ENCODE peak calls at places on chromosome 14, in ten cellular contexts. I, P, O, W, R, H, E, J, V and M are unnamed samples.

GRCh38 chr14:62002636-62003035 is 240.4 kb downstream of the SNAPC1 start:
- DNase-seq in H (no peak), J (no peak), P (no peak), R (no peak), E (peak), O (no peak), V (no peak), I (no peak), W (no peak), M (peak)

GRCh38 chr14:52355016-52355430 is 40.9 kb downstream of the PTGER2 start:
- DNase-seq in V (no peak), W (no peak), O (peak), I (no peak), P (no peak), J (peak), R (no peak), H (no peak), E (peak), M (peak)

GRCh38 chr14:97776890-97777564 is 979.8 kb downstream of the VRK1 start:
- DNase-seq in H (no peak), R (no peak), P (no peak), O (no peak), W (no peak), E (no peak), I (no peak), V (no peak), J (no peak), M (no peak)

GRCh38 chr14:80055912-80056801 is 155.1 kb downstream of the DIO2 start:
- DNase-seq in R (no peak), E (peak), J (peak), H (peak), O (peak), V (no peak), W (no peak), P (no peak), I (peak), M (peak)

GRCh38 chr14:55301722-55302121 is 30.5 kb downstream of the FBXO34 start:
- DNase-seq in J (no peak), I (no peak), H (no peak), V (no peak), R (no peak), E (peak), P (no peak), W (no peak), O (peak), M (peak)

GRCh38 chr14:100392266-100392850 is 69.2 kb downstream of the SLC25A47 start:
- DNase-seq in W (no peak), J (no peak), H (no peak), V (no peak), E (no peak), R (no peak), O (no peak), P (no peak), I (no peak), M (peak)

GRCh38 chr14:50837271-50837670 is 6.3 kb upstream of the NIN start:
- DNase-seq in W (no peak), J (no peak), H (no peak), I (no peak), P (no peak), O (no peak), R (no peak), V (no peak), E (no peak), M (no peak)

GRCh38 chr14:103816991-103817390 is 30.4 kb downstream of the PPP1R13B start:
- DNase-seq in P (no peak), W (no peak), E (no peak), O (no peak), R (no peak), J (no peak), I (no peak), H (no peak), V (no peak), M (no peak)

GRCh38 chr14:84591827-84592540 is 938.0 kb upstream of the FLRT2 start:
- DNase-seq in E (no peak), I (peak), O (no peak), W (no peak), V (no peak), H (no peak), P (no peak), J (no peak), R (no peak), M (no peak)

GRCh38 chr14:50107850-50108249 is 8.5 kb downstream of the VCPKMT start:
- DNase-seq in P (no peak), R (no peak), E (no peak), V (no peak), W (no peak), H (no peak), O (no peak), J (no peak), I (no peak), M (no peak)

GRCh38 chr14:32366995-32367394 is 37.9 kb downstream of the AKAP6 start:
- DNase-seq in J (no peak), P (no peak), E (no peak), O (peak), V (no peak), H (no peak), I (no peak), R (no peak), W (no peak), M (no peak)

GRCh38 chr14:56539862-56540261 is 39.7 kb upstream of the TMEM260 start:
- DNase-seq in H (no peak), J (no peak), P (no peak), W (no peak), O (no peak), R (no peak), V (no peak), E (no peak), I (no peak), M (no peak)

GRCh38 chr14:88681755-88682494 is 110.8 kb downstream of the EML5 start:
- DNase-seq in P (no peak), W (no peak), R (no peak), H (no peak), V (no peak), I (no peak), E (no peak), J (no peak), O (no peak), M (no peak)